ENCODE peak calls at places on chromosomes 12 and 14, in six cellular contexts. One of them, this sample, is unnamed.

GRCh38 chr12:108495823-108496579 is 19.1 kb upstream of the FICD start:
- DNase-seq in lung: no peak
- DNase-seq in heart right ventricle: no peak
- DNase-seq in neural progenitor cell: no peak
- DNase-seq in cardiac fibroblast: no peak
- DNase-seq in fibroblast of the aortic adventitia: no peak
- DNase-seq in this sample: no peak

GRCh38 chr12:124568431-124569374 is 1.3 kb upstream of the NCOR2 start:
- DNase-seq in heart right ventricle: peak; percentile 87
- DNase-seq in cardiac fibroblast: peak; percentile 93
- DNase-seq in neural progenitor cell: peak; percentile 64
- DNase-seq in lung: peak; percentile 70
- DNase-seq in fibroblast of the aortic adventitia: peak; percentile 97
- DNase-seq in this sample: peak; percentile 92

GRCh38 chr12:117049295-117049694 is 49.9 kb downstream of the TESC start:
- DNase-seq in heart right ventricle: peak; percentile 60
- DNase-seq in neural progenitor cell: no peak
- DNase-seq in cardiac fibroblast: peak; percentile 22
- DNase-seq in lung: no peak
- DNase-seq in fibroblast of the aortic adventitia: no peak
- DNase-seq in this sample: no peak

GRCh38 chr14:73223049-73223448 is 14.3 kb upstream of the PAPLN start:
- DNase-seq in lung: no peak
- DNase-seq in fibroblast of the aortic adventitia: no peak
- DNase-seq in neural progenitor cell: no peak
- DNase-seq in cardiac fibroblast: no peak
- DNase-seq in heart right ventricle: no peak
- DNase-seq in this sample: peak; percentile 53

GRCh38 chr12:74499192-74499591 is 38.4 kb upstream of the ATXN7L3B start:
- DNase-seq in neural progenitor cell: no peak
- DNase-seq in lung: no peak
- DNase-seq in cardiac fibroblast: no peak
- DNase-seq in heart right ventricle: no peak
- DNase-seq in fibroblast of the aortic adventitia: no peak
- DNase-seq in this sample: no peak

GRCh38 chr12:113207621-113208040 is 13.6 kb upstream of the TPCN1 start:
- DNase-seq in lung: no peak
- DNase-seq in neural progenitor cell: no peak
- DNase-seq in cardiac fibroblast: no peak
- DNase-seq in fibroblast of the aortic adventitia: no peak
- DNase-seq in heart right ventricle: no peak
- DNase-seq in this sample: peak; percentile 16

GRCh38 chr12:111597731-111598636 is 1.1 kb downstream of the ATXN2 start:
- DNase-seq in heart right ventricle: peak; percentile 50
- DNase-seq in lung: peak; percentile 51
- DNase-seq in cardiac fibroblast: peak; percentile 26
- DNase-seq in neural progenitor cell: peak; percentile 68
- DNase-seq in fibroblast of the aortic adventitia: no peak
- DNase-seq in this sample: peak; percentile 83

GRCh38 chr14:65069874-65070709 is 32.2 kb downstream of the MAX start:
- DNase-seq in fibroblast of the aortic adventitia: no peak
- DNase-seq in cardiac fibroblast: no peak
- DNase-seq in lung: peak; percentile 33
- DNase-seq in heart right ventricle: no peak
- DNase-seq in neural progenitor cell: no peak
- DNase-seq in this sample: no peak

GRCh38 chr12:915090-915489 is 34.4 kb downstream of the RAD52 start:
- DNase-seq in neural progenitor cell: no peak
- DNase-seq in fibroblast of the aortic adventitia: no peak
- DNase-seq in lung: no peak
- DNase-seq in heart right ventricle: no peak
- DNase-seq in cardiac fibroblast: no peak
- DNase-seq in this sample: no peak

GRCh38 chr12:94594443-94594825 is 55.9 kb downstream of the TMCC3 start:
- DNase-seq in cardiac fibroblast: no peak
- DNase-seq in neural progenitor cell: no peak
- DNase-seq in heart right ventricle: no peak
- DNase-seq in fibroblast of the aortic adventitia: no peak
- DNase-seq in lung: no peak
- DNase-seq in this sample: no peak

GRCh38 chr12:3436496-3437060 is 54.4 kb upstream of the PRMT8 start:
- DNase-seq in heart right ventricle: peak; percentile 21
- DNase-seq in cardiac fibroblast: no peak
- DNase-seq in fibroblast of the aortic adventitia: no peak
- DNase-seq in neural progenitor cell: no peak
- DNase-seq in lung: no peak
- DNase-seq in this sample: peak; percentile 65

GRCh38 chr12:76033116-76034001 is 1.8 kb upstream of the PHLDA1 start:
- DNase-seq in fibroblast of the aortic adventitia: peak; percentile 59
- DNase-seq in lung: no peak
- DNase-seq in cardiac fibroblast: peak; percentile 69
- DNase-seq in neural progenitor cell: peak; percentile 16
- DNase-seq in heart right ventricle: no peak
- DNase-seq in this sample: no peak

GRCh38 chr12:24948452-24948815 is 467 bp downstream of the BCAT1 start:
- DNase-seq in cardiac fibroblast: peak; percentile 70
- DNase-seq in heart right ventricle: no peak
- DNase-seq in neural progenitor cell: peak; percentile 45
- DNase-seq in lung: no peak
- DNase-seq in fibroblast of the aortic adventitia: peak; percentile 66
- DNase-seq in this sample: no peak

GRCh38 chr12:8012910-8013309 is 19.6 kb upstream of the FOXJ2 start:
- DNase-seq in fibroblast of the aortic adventitia: no peak
- DNase-seq in heart right ventricle: no peak
- DNase-seq in neural progenitor cell: no peak
- DNase-seq in cardiac fibroblast: no peak
- DNase-seq in lung: no peak
- DNase-seq in this sample: no peak

GRCh38 chr12:7092986-7093460 is 778 bp upstream of the C1R start:
- DNase-seq in cardiac fibroblast: no peak
- DNase-seq in heart right ventricle: no peak
- DNase-seq in neural progenitor cell: no peak
- DNase-seq in lung: no peak
- DNase-seq in fibroblast of the aortic adventitia: no peak
- DNase-seq in this sample: no peak

GRCh38 chr12:7120166-7120565 is 8.5 kb downstream of the RBP5 start:
- DNase-seq in cardiac fibroblast: no peak
- DNase-seq in heart right ventricle: no peak
- DNase-seq in fibroblast of the aortic adventitia: no peak
- DNase-seq in lung: no peak
- DNase-seq in neural progenitor cell: no peak
- DNase-seq in this sample: no peak

GRCh38 chr14:68466491-68466977 is 326.3 kb downstream of the ZFP36L1 start:
- DNase-seq in heart right ventricle: no peak
- DNase-seq in fibroblast of the aortic adventitia: peak; percentile 99
- DNase-seq in neural progenitor cell: no peak
- DNase-seq in cardiac fibroblast: peak; percentile 95
- DNase-seq in lung: no peak
- DNase-seq in this sample: no peak

GRCh38 chr14:54730156-54730961 is 163.4 kb downstream of the SAMD4A start:
- DNase-seq in lung: no peak
- DNase-seq in cardiac fibroblast: peak; percentile 68
- DNase-seq in heart right ventricle: no peak
- DNase-seq in neural progenitor cell: no peak
- DNase-seq in fibroblast of the aortic adventitia: peak; percentile 71
- DNase-seq in this sample: no peak

GRCh38 chr14:30185832-30186231 is 258.2 kb upstream of the PRKD1 start:
- DNase-seq in lung: no peak
- DNase-seq in cardiac fibroblast: no peak
- DNase-seq in heart right ventricle: no peak
- DNase-seq in neural progenitor cell: no peak
- DNase-seq in fibroblast of the aortic adventitia: no peak
- DNase-seq in this sample: no peak

GRCh38 chr14:39230416-39230815 is 3.3 kb upstream of the MIA2 start:
- DNase-seq in heart right ventricle: no peak
- DNase-seq in fibroblast of the aortic adventitia: peak; percentile 30
- DNase-seq in cardiac fibroblast: peak; percentile 42
- DNase-seq in lung: no peak
- DNase-seq in neural progenitor cell: no peak
- DNase-seq in this sample: no peak

GRCh38 chr12:3071107-3071506 is 6.1 kb upstream of the TSPAN9 start:
- DNase-seq in lung: no peak
- DNase-seq in cardiac fibroblast: no peak
- DNase-seq in heart right ventricle: no peak
- DNase-seq in neural progenitor cell: no peak
- DNase-seq in fibroblast of the aortic adventitia: no peak
- DNase-seq in this sample: no peak

GRCh38 chr14:101980700-101981099 is 16.3 kb downstream of the DYNC1H1 start:
- DNase-seq in lung: peak; percentile 78
- DNase-seq in fibroblast of the aortic adventitia: peak; percentile 99
- DNase-seq in heart right ventricle: peak; percentile 66
- DNase-seq in neural progenitor cell: no peak
- DNase-seq in cardiac fibroblast: peak; percentile 99
- DNase-seq in this sample: no peak

GRCh38 chr12:82803201-82803600 is 116.5 kb downstream of the TMTC2 start:
- DNase-seq in fibroblast of the aortic adventitia: no peak
- DNase-seq in heart right ventricle: no peak
- DNase-seq in neural progenitor cell: no peak
- DNase-seq in cardiac fibroblast: no peak
- DNase-seq in lung: no peak
- DNase-seq in this sample: no peak

GRCh38 chr12:58529114-58529665 is 391.1 kb downstream of the LRIG3 start:
- DNase-seq in fibroblast of the aortic adventitia: peak; percentile 63
- DNase-seq in neural progenitor cell: no peak
- DNase-seq in cardiac fibroblast: peak; percentile 86
- DNase-seq in lung: no peak
- DNase-seq in heart right ventricle: no peak
- DNase-seq in this sample: no peak

GRCh38 chr14:31881531-31882310 is 195.4 kb upstream of the ARHGAP5 start:
- DNase-seq in lung: no peak
- DNase-seq in neural progenitor cell: no peak
- DNase-seq in cardiac fibroblast: peak; percentile 61
- DNase-seq in heart right ventricle: no peak
- DNase-seq in fibroblast of the aortic adventitia: peak; percentile 27
- DNase-seq in this sample: no peak

GRCh38 chr12:12764824-12765223 is 20.6 kb upstream of the APOLD1 start:
- DNase-seq in neural progenitor cell: no peak
- DNase-seq in lung: no peak
- DNase-seq in heart right ventricle: no peak
- DNase-seq in fibroblast of the aortic adventitia: no peak
- DNase-seq in cardiac fibroblast: no peak
- DNase-seq in this sample: no peak

GRCh38 chr12:48441122-48441521 is 31.2 kb upstream of the ANP32D start:
- DNase-seq in heart right ventricle: no peak
- DNase-seq in cardiac fibroblast: no peak
- DNase-seq in neural progenitor cell: peak; percentile 78
- DNase-seq in lung: no peak
- DNase-seq in fibroblast of the aortic adventitia: no peak
- DNase-seq in this sample: no peak

GRCh38 chr14:57519051-57519450 is 25.4 kb upstream of the CCDC198 start:
- DNase-seq in lung: no peak
- DNase-seq in cardiac fibroblast: no peak
- DNase-seq in neural progenitor cell: no peak
- DNase-seq in fibroblast of the aortic adventitia: no peak
- DNase-seq in heart right ventricle: no peak
- DNase-seq in this sample: no peak

GRCh38 chr14:53493895-53494294 is 340.8 kb upstream of the DDHD1 start:
- DNase-seq in lung: no peak
- DNase-seq in cardiac fibroblast: no peak
- DNase-seq in heart right ventricle: no peak
- DNase-seq in neural progenitor cell: no peak
- DNase-seq in fibroblast of the aortic adventitia: no peak
- DNase-seq in this sample: no peak
- H3K4me3 ChIP-seq in lung: no peak overlapping the region
- H3K4me3 ChIP-seq in cardiac fibroblast: no peak overlapping the region
- H3K4me3 ChIP-seq in heart right ventricle: no peak overlapping the region
- H3K4me3 ChIP-seq in neural progenitor cell: no peak overlapping the region
- H3K4me3 ChIP-seq in fibroblast of the aortic adventitia: no peak overlapping the region
- H3K4me3 ChIP-seq in this sample: no peak overlapping the region

GRCh38 chr12:45051490-45052105 is 699 bp upstream of the DBX2 start:
- DNase-seq in heart right ventricle: no peak
- DNase-seq in fibroblast of the aortic adventitia: peak; percentile 15
- DNase-seq in cardiac fibroblast: peak; percentile 21
- DNase-seq in lung: no peak
- DNase-seq in neural progenitor cell: peak; percentile 9
- DNase-seq in this sample: no peak

GRCh38 chr12:45050751-45051489 is at the start of gene DBX2:
- DNase-seq in lung: no peak
- DNase-seq in heart right ventricle: no peak
- DNase-seq in neural progenitor cell: peak; percentile 72
- DNase-seq in cardiac fibroblast: no peak
- DNase-seq in fibroblast of the aortic adventitia: peak; percentile 0
- DNase-seq in this sample: peak; percentile 73

GRCh38 chr12:45050331-45050750 is 558 bp downstream of the DBX2 start:
- DNase-seq in cardiac fibroblast: no peak
- DNase-seq in lung: no peak
- DNase-seq in heart right ventricle: no peak
- DNase-seq in neural progenitor cell: peak; percentile 60
- DNase-seq in fibroblast of the aortic adventitia: no peak
- DNase-seq in this sample: peak; percentile 15

DNA sequence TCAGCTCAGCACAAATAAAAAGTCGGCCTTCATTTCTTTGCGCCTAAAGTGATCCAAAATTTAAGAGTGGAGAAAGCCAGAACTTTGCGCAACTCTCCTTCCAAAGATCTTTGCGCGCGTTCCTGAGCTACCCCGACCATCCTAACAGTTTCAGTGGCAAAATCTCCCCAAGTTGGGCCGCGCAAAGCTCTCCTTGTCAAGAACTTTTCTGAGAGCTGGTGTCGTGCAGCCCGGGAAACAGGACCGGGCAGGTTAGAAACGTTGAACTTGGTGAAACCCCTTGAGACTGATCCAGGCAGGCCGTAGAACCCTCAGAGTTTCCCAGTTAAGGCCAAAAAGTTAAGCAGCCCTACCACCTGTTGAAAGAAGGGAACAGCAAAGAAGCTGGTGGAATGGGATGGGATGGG is 984 bp downstream of the DBX2 start:
- DNase-seq in fibroblast of the aortic adventitia: peak; percentile 2
- DNase-seq in cardiac fibroblast: peak; percentile 10
- DNase-seq in heart right ventricle: no peak
- DNase-seq in lung: no peak
- DNase-seq in neural progenitor cell: peak; percentile 31
- DNase-seq in this sample: peak; percentile 39
- H3K4me3 ChIP-seq in fibroblast of the aortic adventitia: no peak overlapping the region
- H3K4me3 ChIP-seq in cardiac fibroblast: no peak overlapping the region
- H3K4me3 ChIP-seq in heart right ventricle: peak overlapping the region; percentile 53
- H3K4me3 ChIP-seq in lung: no peak overlapping the region
- H3K4me3 ChIP-seq in neural progenitor cell: peak overlapping the region; percentile 73
- H3K4me3 ChIP-seq in this sample: peak overlapping the region; percentile 55

GRCh38 chr14:93789366-93790130 is 1.3 kb upstream of the PRIMA1 start:
- DNase-seq in fibroblast of the aortic adventitia: no peak
- DNase-seq in cardiac fibroblast: no peak
- DNase-seq in heart right ventricle: no peak
- DNase-seq in neural progenitor cell: peak; percentile 42
- DNase-seq in lung: no peak
- DNase-seq in this sample: no peak
- H3K4me3 ChIP-seq in fibroblast of the aortic adventitia: no peak overlapping the region
- H3K4me3 ChIP-seq in cardiac fibroblast: no peak overlapping the region
- H3K4me3 ChIP-seq in heart right ventricle: peak overlapping the region; percentile 59
- H3K4me3 ChIP-seq in neural progenitor cell: peak overlapping the region; percentile 94
- H3K4me3 ChIP-seq in lung: no peak overlapping the region
- H3K4me3 ChIP-seq in this sample: peak overlapping the region; percentile 56

GRCh38 chr14:50871914-50872732 is at the start of gene ABHD12B:
- DNase-seq in lung: no peak
- DNase-seq in cardiac fibroblast: no peak
- DNase-seq in heart right ventricle: no peak
- DNase-seq in fibroblast of the aortic adventitia: no peak
- DNase-seq in neural progenitor cell: peak; percentile 56
- DNase-seq in this sample: peak; percentile 55
- H3K4me3 ChIP-seq in lung: no peak within 1 kb of the TSS
- H3K4me3 ChIP-seq in cardiac fibroblast: no peak within 1 kb of the TSS
- H3K4me3 ChIP-seq in heart right ventricle: peak within 1 kb of the TSS; percentile 39
- H3K4me3 ChIP-seq in fibroblast of the aortic adventitia: no peak within 1 kb of the TSS
- H3K4me3 ChIP-seq in neural progenitor cell: peak within 1 kb of the TSS; percentile 45
- H3K4me3 ChIP-seq in this sample: peak within 1 kb of the TSS; percentile 39

GRCh38 chr12:92363295-92364146 is 217.9 kb upstream of the BTG1 start:
- DNase-seq in cardiac fibroblast: peak; percentile 27
- DNase-seq in lung: no peak
- DNase-seq in neural progenitor cell: no peak
- DNase-seq in fibroblast of the aortic adventitia: peak; percentile 17
- DNase-seq in heart right ventricle: peak; percentile 53
- DNase-seq in this sample: peak; percentile 58
- H3K4me3 ChIP-seq in cardiac fibroblast: no peak overlapping the region
- H3K4me3 ChIP-seq in lung: no peak overlapping the region
- H3K4me3 ChIP-seq in neural progenitor cell: no peak overlapping the region
- H3K4me3 ChIP-seq in fibroblast of the aortic adventitia: no peak overlapping the region
- H3K4me3 ChIP-seq in heart right ventricle: peak overlapping the region; percentile 37
- H3K4me3 ChIP-seq in this sample: peak overlapping the region; percentile 20

This sample was measured in right cardiac atrium.